ENCODE peak calls at places on chromosomes 11 and 22, in seven cellular contexts. T, N, B, S, Z, D and Y are unnamed samples.

GRCh38 chr11:16248248-16248647 is 108.1 kb downstream of the SOX6 start:
- DNase-seq in Z (no peak), T (no peak), N (no peak), B (no peak), S (no peak), D (no peak), Y (no peak)

GRCh38 chr11:94734563-94735275 is 33.4 kb upstream of the AMOTL1 start:
- DNase-seq in S (no peak), T (no peak), N (no peak), Z (no peak), D (peak; percentile 59), B (peak; percentile 49), Y (peak; percentile 61)

GRCh38 chr11:1828542-1828941 is 6.2 kb upstream of the SYT8 start:
- DNase-seq in T (no peak), N (no peak), S (no peak), Z (no peak), B (no peak), D (no peak), Y (no peak)

GRCh38 chr11:69467646-69468045 is 13.8 kb upstream of the LINC01488 start:
- DNase-seq in N (no peak), T (peak; percentile 40), B (no peak), Z (no peak), D (no peak), S (no peak), Y (no peak)

GRCh38 chr11:76313913-76314740 is 66.8 kb downstream of the THAP12 start:
- DNase-seq in Z (no peak), N (no peak), T (no peak), B (no peak), S (no peak), D (no peak), Y (no peak)

GRCh38 chr11:104665631-104666030 is 232.6 kb downstream of the CASP12 start:
- DNase-seq in T (no peak), D (no peak), B (no peak), Z (peak; percentile 23), S (no peak), N (peak; percentile 1), Y (no peak)

GRCh38 chr11:62004473-62004872 is 37.0 kb upstream of the FTH1 start:
- DNase-seq in S (no peak), T (peak; percentile 91), D (no peak), Z (peak; percentile 56), N (no peak), B (no peak), Y (no peak)

GRCh38 chr11:46176421-46176820 is 55.2 kb upstream of the PHF21A start:
- DNase-seq in N (peak; percentile 8), B (no peak), Z (no peak), T (no peak), S (no peak), D (no peak), Y (no peak)

GRCh38 chr11:34501500-34501899 is 12.1 kb downstream of the ELF5 start:
- DNase-seq in Z (peak; percentile 64), T (peak; percentile 16), N (no peak), B (no peak), S (no peak), D (no peak), Y (no peak)

GRCh38 chr11:27173545-27173944 is 132.9 kb downstream of the BBOX1 start:
- DNase-seq in T (no peak), Z (no peak), N (no peak), D (no peak), B (no peak), S (no peak), Y (no peak)

GRCh38 chr11:82750643-82751139 is 17.0 kb upstream of the FAM181B start:
- DNase-seq in D (peak; percentile 83), T (no peak), S (no peak), N (no peak), Z (no peak), B (peak; percentile 46), Y (no peak)

GRCh38 chr11:111978028-111978771 is 41.1 kb downstream of the DIXDC1 start:
- DNase-seq in N (no peak), D (peak; percentile 66), B (no peak), T (no peak), Z (peak; percentile 80), S (no peak), Y (no peak)

GRCh38 chr22:43154887-43155536 is 3.7 kb downstream of the TSPO start:
- DNase-seq in B (no peak), N (no peak), Z (no peak), D (no peak), T (no peak), S (peak; percentile 65), Y (no peak)

GRCh38 chr22:46002757-46003270 is 25.9 kb upstream of the WNT7B start:
- DNase-seq in Z (no peak), N (no peak), S (no peak), D (no peak), T (no peak), B (no peak), Y (no peak)

GRCh38 chr11:72624496-72625201 is 49.6 kb downstream of the PDE2A start:
- DNase-seq in N (no peak), B (peak; percentile 60), T (no peak), D (no peak), S (no peak), Z (no peak), Y (no peak)

GRCh38 chr22:36160499-36160942 is at the start of gene APOL3:
- DNase-seq in S (peak; percentile 74), Z (peak; percentile 45), T (peak; percentile 80), D (no peak), B (peak; percentile 84), N (peak; percentile 92), Y (no peak)

GRCh38 chr11:111422494-111423249 is 43.6 kb upstream of the POU2AF1 start:
- DNase-seq in T (peak; percentile 86), Z (peak; percentile 32), B (peak; percentile 46), S (peak; percentile 79), N (peak; percentile 66), D (peak; percentile 54), Y (peak; percentile 67)

GRCh38 chr22:24338701-24339451 is 68.2 kb downstream of the SPECC1L start:
- DNase-seq in B (no peak), T (no peak), D (no peak), Z (peak; percentile 48), S (no peak), N (peak; percentile 4), Y (no peak)

DNA sequence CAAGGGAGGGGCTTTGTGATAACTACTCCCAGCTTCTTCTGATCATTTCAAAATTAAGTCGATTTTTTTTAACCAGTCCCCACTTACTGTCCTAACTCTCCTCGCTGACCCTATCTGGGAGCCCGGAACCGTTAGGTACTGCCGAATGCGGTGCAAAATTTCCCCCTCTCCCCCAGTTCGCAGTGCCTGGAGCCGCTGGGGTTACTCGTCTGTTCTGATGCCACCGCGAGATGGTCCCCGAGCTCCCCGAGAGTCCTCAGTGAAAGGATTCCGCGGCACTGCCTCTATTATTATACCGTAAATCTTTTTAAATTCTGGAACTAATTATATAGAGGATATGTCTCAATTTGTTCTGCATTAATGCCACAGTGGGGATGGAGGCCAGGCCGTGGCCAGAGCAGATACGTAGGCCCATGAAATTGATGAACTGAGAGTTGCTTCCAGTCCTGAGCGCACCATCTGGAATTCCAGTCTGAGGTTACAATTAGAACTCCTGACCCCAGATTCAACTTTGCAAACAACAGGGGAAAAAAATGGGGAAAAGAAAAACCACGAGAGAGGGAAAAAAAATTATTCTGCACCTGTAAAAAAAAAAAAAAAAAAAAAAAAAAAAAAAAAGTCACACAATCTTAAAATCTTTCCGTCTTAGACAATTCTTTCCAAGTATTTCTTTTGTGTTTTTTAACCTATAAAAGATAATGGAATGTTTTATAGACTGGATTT is 4.3 kb upstream of the WT1 start:
- DNase-seq in B (no peak), D (no peak), N (no peak), S (no peak), Z (no peak), T (no peak), Y (no peak)
- H3K4me3 ChIP-seq in B (no peak overlapping the region), D (no peak overlapping the region), N (no peak overlapping the region), S (no peak overlapping the region), Z (no peak overlapping the region), T (no peak overlapping the region), Y (no peak overlapping the region)

GRCh38 chr11:67044496-67044895 is 12.2 kb upstream of the RHOD start:
- DNase-seq in D (no peak), Z (no peak), B (no peak), N (no peak), T (no peak), S (no peak), Y (no peak)

GRCh38 chr11:67043572-67044329 is 12.9 kb upstream of the RHOD start:
- DNase-seq in N (no peak), D (no peak), Z (no peak), T (no peak), S (no peak), B (no peak), Y (no peak)

GRCh38 chr11:67045314-67045713 is 11.3 kb upstream of the RHOD start:
- DNase-seq in T (peak; percentile 55), D (no peak), N (no peak), B (no peak), Z (peak; percentile 94), S (no peak), Y (no peak)

GRCh38 chr11:67041602-67042001 is 15.0 kb upstream of the RHOD start:
- DNase-seq in Z (no peak), D (no peak), B (no peak), N (no peak), S (no peak), T (no peak), Y (no peak)

DNA sequence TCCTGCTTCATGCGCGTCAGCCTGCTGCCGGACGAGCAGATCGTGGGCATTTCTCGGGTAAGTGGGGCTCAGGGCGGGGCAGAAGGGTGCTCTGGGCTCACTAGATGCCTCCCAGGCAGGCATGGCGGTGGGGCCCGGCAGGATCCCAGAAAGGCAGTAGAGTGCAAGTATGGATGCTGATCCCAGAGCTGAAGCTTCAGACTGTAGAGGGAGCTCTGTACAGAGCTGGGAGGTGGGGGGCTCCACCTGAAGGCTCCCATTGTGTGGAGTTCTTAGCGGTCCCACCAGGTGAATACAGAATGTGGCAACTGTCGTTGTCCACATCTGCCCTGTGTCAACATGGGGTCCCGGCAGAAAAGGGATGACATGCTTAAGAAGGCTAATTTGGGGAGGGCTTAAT is 16.5 kb upstream of the RHOD start:
- DNase-seq in T (no peak), B (no peak), N (no peak), S (no peak), D (no peak), Z (no peak), Y (no peak)
- H3K4me3 ChIP-seq in T (no peak overlapping the region), B (no peak overlapping the region), N (no peak overlapping the region), S (no peak overlapping the region), D (no peak overlapping the region), Z (no peak overlapping the region), Y (no peak overlapping the region)

GRCh38 chr11:84438565-84438964 is 1152.4 kb upstream of the CCDC90B start:
- DNase-seq in N (no peak), B (no peak), S (no peak), D (no peak), Z (no peak), T (no peak), Y (no peak)

GRCh38 chr11:84437129-84438123 is 1151.3 kb upstream of the CCDC90B start:
- DNase-seq in T (peak; percentile 40), B (no peak), S (peak; percentile 53), D (no peak), N (no peak), Z (no peak), Y (peak; percentile 70)
- H3K4me3 ChIP-seq in T (no peak overlapping the region), B (no peak overlapping the region), S (peak overlapping the region; percentile 26), D (no peak overlapping the region), N (no peak overlapping the region), Z (no peak overlapping the region), Y (peak overlapping the region; percentile 18)

DNA sequence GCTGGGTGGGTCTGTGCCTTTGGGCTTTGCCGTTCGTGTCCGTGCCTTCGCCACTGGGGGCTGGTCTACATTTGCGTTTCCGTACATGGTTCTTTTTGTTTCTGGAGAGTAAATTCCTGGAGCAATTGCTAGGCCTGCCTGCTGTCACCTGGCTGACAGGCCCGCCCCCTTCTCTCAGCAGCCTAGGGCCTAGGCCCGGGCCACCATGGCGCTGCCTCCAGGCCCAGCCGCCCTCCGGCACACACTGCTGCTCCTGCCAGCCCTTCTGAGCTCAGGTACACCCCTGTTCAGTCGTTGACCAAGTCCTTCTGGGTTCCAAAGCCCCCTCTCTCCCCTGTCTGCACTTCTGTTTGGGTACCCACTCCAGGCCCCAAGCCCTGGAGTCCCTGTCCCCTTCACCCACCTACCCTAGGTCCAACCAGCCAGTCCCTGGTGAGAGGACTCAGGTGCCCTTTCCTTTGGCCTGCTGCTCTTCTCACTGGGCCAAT is 649 bp downstream of the TMEM25 start:
- DNase-seq in T (no peak), N (peak; percentile 27), D (no peak), Z (no peak), B (no peak), S (no peak), Y (no peak)
- H3K4me3 ChIP-seq in T (no peak overlapping the region), N (peak overlapping the region; percentile 83), D (peak overlapping the region; percentile 71), Z (peak overlapping the region; percentile 64), B (peak overlapping the region; percentile 75), S (peak overlapping the region; percentile 80), Y (peak overlapping the region; percentile 63)